ENCODE peak calls at places on chromosomes 6 and 20, in five cellular contexts. One of them, this sample, is unnamed.

GRCh38 chr20:9068232-9068781 is 580 bp upstream of the PLCB4 start:
- DNase-seq in stimulated activated CD4-positive, alpha-beta T cell treated with anti-CD3 and anti-CD28 coated beads, Interleukin-12 subunit alpha, Interleukin-12 subunit beta, amount 100 ng/mL, for 24 hours: no peak
- DNase-seq in coronary artery: peak
- DNase-seq in left colon: peak
- DNase-seq in left lung: peak
- DNase-seq in this sample: peak

GRCh38 chr20:38473353-38473795 is 731 bp downstream of the RALGAPB start:
- DNase-seq in left colon: no peak
- DNase-seq in stimulated activated CD4-positive, alpha-beta T cell treated with anti-CD3 and anti-CD28 coated beads, Interleukin-12 subunit alpha, Interleukin-12 subunit beta, amount 100 ng/mL, for 24 hours: no peak
- DNase-seq in coronary artery: no peak
- DNase-seq in left lung: no peak
- DNase-seq in this sample: peak

GRCh38 chr20:44532248-44532980 is 10.5 kb upstream of the SERINC3 start:
- DNase-seq in left lung: no peak
- DNase-seq in stimulated activated CD4-positive, alpha-beta T cell treated with anti-CD3 and anti-CD28 coated beads, Interleukin-12 subunit alpha, Interleukin-12 subunit beta, amount 100 ng/mL, for 24 hours: no peak
- DNase-seq in coronary artery: no peak
- DNase-seq in left colon: no peak
- DNase-seq in this sample: no peak

GRCh38 chr6:83231146-83231545 is 38.0 kb downstream of the RWDD2A start:
- DNase-seq in stimulated activated CD4-positive, alpha-beta T cell treated with anti-CD3 and anti-CD28 coated beads, Interleukin-12 subunit alpha, Interleukin-12 subunit beta, amount 100 ng/mL, for 24 hours: no peak
- DNase-seq in coronary artery: no peak
- DNase-seq in left lung: no peak
- DNase-seq in left colon: no peak
- DNase-seq in this sample: no peak

GRCh38 chr20:30921286-30922071 is 336.0 kb upstream of the DEFB115 start:
- DNase-seq in left colon: no peak
- DNase-seq in stimulated activated CD4-positive, alpha-beta T cell treated with anti-CD3 and anti-CD28 coated beads, Interleukin-12 subunit alpha, Interleukin-12 subunit beta, amount 100 ng/mL, for 24 hours: no peak
- DNase-seq in left lung: peak
- DNase-seq in coronary artery: no peak
- DNase-seq in this sample: peak

GRCh38 chr6:72911463-72912153 is 289.7 kb downstream of the KCNQ5 start:
- DNase-seq in stimulated activated CD4-positive, alpha-beta T cell treated with anti-CD3 and anti-CD28 coated beads, Interleukin-12 subunit alpha, Interleukin-12 subunit beta, amount 100 ng/mL, for 24 hours: no peak
- DNase-seq in left colon: no peak
- DNase-seq in coronary artery: no peak
- DNase-seq in left lung: no peak
- DNase-seq in this sample: no peak

GRCh38 chr20:8362457-8362856 is 230.4 kb downstream of the PLCB1 start:
- DNase-seq in left colon: no peak
- DNase-seq in left lung: no peak
- DNase-seq in stimulated activated CD4-positive, alpha-beta T cell treated with anti-CD3 and anti-CD28 coated beads, Interleukin-12 subunit alpha, Interleukin-12 subunit beta, amount 100 ng/mL, for 24 hours: no peak
- DNase-seq in coronary artery: no peak
- DNase-seq in this sample: no peak

GRCh38 chr20:22346716-22347115 is 237.7 kb downstream of the FOXA2 start:
- DNase-seq in left lung: no peak
- DNase-seq in left colon: no peak
- DNase-seq in stimulated activated CD4-positive, alpha-beta T cell treated with anti-CD3 and anti-CD28 coated beads, Interleukin-12 subunit alpha, Interleukin-12 subunit beta, amount 100 ng/mL, for 24 hours: no peak
- DNase-seq in coronary artery: no peak
- DNase-seq in this sample: no peak

This sample was measured in pancreas.